ENCODE peak calls at places on chromosomes 7 and 10, in four cellular contexts. T is GM12878, Y is K562, H is endothelial cell of umbilical vein. E is an unnamed sample.

GRCh38 chr7:84190016-84190705 is 4.4 kb downstream of the SEMA3A start:
- DNase-seq in Y (no peak), T (no peak), H (peak), E (peak)

GRCh38 chr7:137519964-137520363 is 176.4 kb upstream of the PTN start:
- DNase-seq in T (no peak), Y (no peak), H (no peak), E (peak)

GRCh38 chr7:93985101-93985500 is 19.1 kb downstream of the BET1 start:
- DNase-seq in Y (no peak), T (no peak), H (no peak), E (no peak)

GRCh38 chr10:62467509-62467908 is 93.3 kb downstream of the ZNF365 start:
- DNase-seq in H (no peak), Y (no peak), T (no peak), E (peak)

GRCh38 chr10:4450981-4451501 is 375.0 kb upstream of the AKR1E2 start:
- DNase-seq in Y (no peak), H (peak), T (no peak), E (peak)

GRCh38 chr7:154584352-154585252 is 418.3 kb downstream of the PAXIP1 start:
- DNase-seq in T (no peak), H (no peak), Y (peak), E (no peak)

GRCh38 chr7:150903627-150904026 is 51.3 kb downstream of the AOC1 start:
- DNase-seq in T (no peak), Y (no peak), H (peak), E (peak)

GRCh38 chr10:118939216-118940007 is 90.1 kb upstream of the NANOS1 start:
- DNase-seq in Y (no peak), T (no peak), H (no peak), E (no peak)

GRCh38 chr7:748446-748845 is 21.4 kb upstream of the PRKAR1B start:
- DNase-seq in T (no peak), Y (no peak), H (no peak), E (no peak)

GRCh38 chr10:43362191-43362839 is 9.1 kb upstream of the FXYD4 start:
- DNase-seq in H (peak), Y (no peak), T (peak), E (peak)

GRCh38 chr7:107035446-107035845 is 9.1 kb upstream of the PRKAR2B start:
- DNase-seq in H (peak), Y (peak), T (no peak), E (peak)

GRCh38 chr10:63409465-63410027 is 56.2 kb downstream of the JMJD1C start:
- DNase-seq in Y (peak), H (peak), T (no peak), E (peak)

GRCh38 chr7:22601028-22601795 is 101.2 kb upstream of the STEAP1B start:
- DNase-seq in Y (no peak), T (no peak), H (peak), E (no peak)

GRCh38 chr7:130890176-130891020 is 156.4 kb upstream of the KLF14 start:
- DNase-seq in Y (no peak), T (no peak), H (no peak), E (no peak)

GRCh38 chr7:106417273-106417902 is 132.6 kb upstream of the NAMPT start:
- DNase-seq in Y (no peak), H (peak), T (no peak), E (peak)

GRCh38 chr7:2711895-2712675 is 24.1 kb downstream of the AMZ1 start:
- DNase-seq in T (no peak), Y (no peak), H (no peak), E (no peak)

GRCh38 chr10:81082621-81083376 is 545.1 kb downstream of the SH2D4B start:
- DNase-seq in T (no peak), H (no peak), Y (no peak), E (no peak)

GRCh38 chr7:71393661-71394060 is 261.7 kb downstream of the GALNT17 start:
- DNase-seq in T (no peak), Y (no peak), H (no peak), E (no peak)

GRCh38 chr10:100347568-100348195 is 649 bp downstream of the SCD start:
- DNase-seq in H (no peak), T (no peak), Y (peak), E (no peak)

GRCh38 chr7:108662783-108663182 is 93.1 kb downstream of the DNAJB9 start:
- DNase-seq in Y (no peak), T (no peak), H (no peak), E (no peak)

GRCh38 chr10:116312091-116312490 is 12.2 kb upstream of the CCDC172 start:
- DNase-seq in T (no peak), Y (no peak), H (no peak), E (no peak)

GRCh38 chr10:118818621-118819221 is 64.0 kb upstream of the CACUL1 start:
- DNase-seq in H (no peak), T (no peak), Y (no peak), E (no peak)

GRCh38 chr7:69246758-69247157 is 351.5 kb upstream of the AUTS2 start:
- DNase-seq in Y (no peak), T (no peak), H (no peak), E (no peak)

GRCh38 chr7:84578825-84579224 is 384.2 kb upstream of the SEMA3A start:
- DNase-seq in T (no peak), H (no peak), Y (no peak), E (no peak)

DNA sequence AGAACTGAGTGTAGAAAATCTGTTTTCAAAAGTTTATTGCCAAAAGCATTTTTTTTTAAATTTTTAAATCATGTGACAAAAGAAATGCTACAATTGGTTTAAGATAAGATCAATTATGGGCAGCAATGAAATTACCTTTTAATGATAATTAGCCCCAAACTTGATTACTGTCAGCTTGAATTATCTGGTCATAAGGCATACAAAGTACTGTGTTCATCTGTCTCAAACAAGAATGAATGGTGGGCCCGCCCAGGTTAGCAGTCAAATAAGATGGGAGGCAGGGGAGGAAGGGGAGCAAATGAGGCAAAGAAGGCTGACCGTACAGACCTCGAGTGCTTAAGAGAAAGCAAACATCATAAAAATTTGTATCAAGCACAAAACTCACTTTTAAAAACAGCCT is 68.1 kb downstream of the JAZF1 start:
- DNase-seq in Y (no peak), T (no peak), H (no peak), E (no peak)
- TF ChIP-seq FOS in Y (no peak), T (no peak), H (no peak), E (no peak)

GRCh38 chr7:41029072-41029492 is 673.8 kb downstream of the INHBA start:
- DNase-seq in H (no peak), Y (peak), T (no peak), E (peak)

GRCh38 chr7:41027428-41028115 is 675.3 kb downstream of the INHBA start:
- DNase-seq in T (no peak), H (no peak), Y (no peak), E (peak)

GRCh38 chr7:41024126-41024525 is 678.8 kb downstream of the INHBA start:
- DNase-seq in H (no peak), T (no peak), Y (no peak), E (no peak)

GRCh38 chr7:41030673-41031072 is 672.2 kb downstream of the INHBA start:
- DNase-seq in H (no peak), T (no peak), Y (no peak), E (peak)

GRCh38 chr7:41028591-41028990 is 674.3 kb downstream of the INHBA start:
- DNase-seq in Y (no peak), T (no peak), H (no peak), E (no peak)
- TF ChIP-seq FOS in Y (no peak), T (no peak), H (no peak), E (no peak)

DNA sequence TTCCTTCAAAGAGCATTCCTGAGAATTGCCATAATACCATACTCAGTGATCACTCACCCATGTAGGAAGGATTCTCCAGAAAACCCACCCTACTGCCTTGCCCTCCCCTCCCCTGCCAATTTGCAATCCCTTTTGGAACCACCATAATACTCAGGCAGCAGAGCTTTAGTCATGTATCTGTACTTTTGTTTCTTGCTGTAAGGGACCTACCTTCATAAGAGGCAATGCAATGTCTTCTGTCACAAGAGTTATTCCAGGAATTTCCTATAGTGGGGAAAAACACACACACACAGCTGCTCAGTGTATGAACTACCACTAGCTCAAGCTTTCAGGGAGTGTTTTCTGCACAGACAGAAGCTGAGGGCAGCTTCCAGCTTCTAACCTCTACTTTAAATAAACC is 67.0 kb downstream of the GSAP start:
- DNase-seq in T (no peak), H (peak), Y (no peak), E (peak)
- TF ChIP-seq FOS in T (no peak), H (no peak), Y (no peak), E (no peak)

DNA sequence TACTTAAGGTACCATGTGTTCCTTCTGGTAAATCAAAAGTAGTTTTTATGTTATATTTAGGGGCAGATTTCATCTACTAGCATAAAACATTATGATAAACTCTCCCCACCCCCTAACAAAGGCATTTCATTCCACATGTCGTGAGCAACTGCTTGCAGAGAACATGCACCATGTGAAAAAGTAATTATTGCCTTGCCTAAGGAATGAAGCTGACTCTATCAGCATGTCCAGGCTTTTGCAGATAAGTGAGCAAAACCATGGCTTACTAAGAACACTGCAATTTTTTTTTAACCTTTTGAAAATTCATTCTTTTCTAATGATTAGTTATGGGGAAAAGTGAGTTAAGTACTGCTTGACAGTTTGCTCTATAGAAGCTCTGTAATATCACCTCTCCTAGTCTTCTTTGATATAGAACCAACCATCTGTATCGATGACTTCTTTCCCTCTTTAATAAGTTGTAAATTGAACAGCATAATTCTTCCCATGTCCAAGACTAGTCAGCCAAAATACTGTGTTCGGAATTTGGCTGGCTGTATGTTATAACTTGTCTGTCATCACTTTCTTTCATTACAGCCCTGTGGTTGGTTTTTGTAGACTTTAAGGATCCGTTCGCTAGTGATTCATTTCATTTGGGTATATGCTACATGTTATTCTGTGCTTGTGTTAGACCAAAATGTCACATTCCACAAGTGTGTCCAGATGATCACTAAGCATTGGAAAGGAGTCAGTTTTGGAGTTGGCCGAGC is 155.3 kb upstream of the ITGB1 start:
- DNase-seq in H (no peak), Y (no peak), T (no peak), E (peak)
- TF ChIP-seq FOS in H (no peak), Y (no peak), T (no peak), E (peak)

GRCh38 chr10:98303569-98303968 is 35.6 kb upstream of the LOXL4 start:
- DNase-seq in H (no peak), Y (no peak), T (no peak), E (no peak)

GRCh38 chr10:98299341-98299740 is 31.3 kb upstream of the LOXL4 start:
- DNase-seq in T (no peak), H (no peak), Y (peak), E (peak)

GRCh38 chr10:98300526-98300925 is 32.5 kb upstream of the LOXL4 start:
- DNase-seq in H (no peak), Y (no peak), T (no peak), E (no peak)

GRCh38 chr10:98301664-98302319 is 33.8 kb upstream of the LOXL4 start:
- DNase-seq in Y (no peak), H (no peak), T (no peak), E (no peak)

DNA sequence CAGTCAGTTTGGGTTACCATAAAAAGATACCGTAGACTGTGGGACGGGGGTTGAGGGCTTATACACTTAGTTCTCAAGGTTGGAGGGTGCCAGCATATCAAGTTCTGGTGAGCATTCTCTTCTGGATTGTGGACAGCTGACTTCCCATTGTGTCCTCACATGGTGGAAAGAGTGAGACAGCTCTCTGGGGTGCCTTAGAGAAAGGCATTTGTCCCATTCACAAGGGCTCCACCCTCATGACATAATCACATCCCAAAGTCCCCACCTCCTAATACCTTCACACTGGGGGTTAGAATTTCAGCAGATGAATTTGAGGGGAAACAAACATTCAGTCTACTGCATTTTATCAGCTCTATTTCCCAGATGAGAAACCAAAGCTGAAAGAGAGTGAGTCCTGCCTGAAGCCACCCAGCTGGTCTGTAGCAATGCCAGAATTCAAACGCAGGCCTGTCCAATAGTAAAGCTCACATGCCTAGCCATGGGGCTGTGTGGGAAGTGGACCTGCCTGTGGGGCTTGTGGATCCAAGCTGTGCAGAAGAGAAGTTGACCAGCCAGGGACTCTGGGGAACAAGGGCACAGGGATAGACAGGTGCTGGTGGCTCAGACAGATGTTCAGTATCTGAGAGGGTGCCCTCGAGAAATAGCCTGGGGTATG is 34.8 kb upstream of the LOXL4 start:
- DNase-seq in H (no peak), Y (no peak), T (no peak), E (no peak)
- TF ChIP-seq FOS in H (no peak), Y (no peak), T (no peak), E (no peak)

E was measured in IMR-90.